ENCODE peak calls at places on chromosomes 6 and 20, in ten cellular contexts. S is NT2/D1; J is T-cell; N is neural crest cell; Y is C1 segment of cervical spinal cord; U is WTC11; P is mucosa of descending colon; A is HEK293T; M is fibroblast of pulmonary artery; Z is activated T-cell treated with anti-CD3 and anti-CD28 coated beads, Interleukin-2, amount 50 U/mL, for 72 hours. D is an unnamed sample.

GRCh38 chr6:141403827-141404226 is 728.9 kb upstream of the GJE1 start:
- DNase-seq in A (no peak), J (no peak), P (no peak), S (no peak), M (peak), N (no peak), Z (no peak), U (no peak), Y (no peak), D (no peak)

GRCh38 chr6:116492331-116493067 is 18.9 kb upstream of the CALHM5 start:
- DNase-seq in A (no peak), J (no peak), N (no peak), M (peak), Y (no peak), U (no peak), S (no peak), P (no peak), Z (no peak), D (no peak)

GRCh38 chr6:13079096-13079758 is 249.1 kb downstream of the TBC1D7 start:
- DNase-seq in S (no peak), Y (no peak), J (no peak), U (no peak), A (no peak), Z (no peak), N (no peak), P (no peak), M (no peak), D (no peak)

GRCh38 chr6:105993769-105994521 is 92.2 kb upstream of the PRDM1 start:
- DNase-seq in Z (peak), U (peak), N (no peak), S (no peak), P (peak), A (peak), M (peak), J (peak), Y (no peak), D (peak)

GRCh38 chr20:17680836-17681740 is 954 bp downstream of the RRBP1 start:
- DNase-seq in P (peak), Z (peak), Y (peak), U (peak), M (peak), S (no peak), N (peak), J (peak), A (peak), D (peak)

GRCh38 chr20:47708140-47708807 is 77.0 kb downstream of the SULF2 start:
- DNase-seq in U (no peak), Z (no peak), N (no peak), M (no peak), Y (no peak), A (no peak), P (no peak), S (no peak), J (no peak), D (no peak)

GRCh38 chr6:3480009-3480408 is 23.2 kb upstream of the SLC22A23 start:
- DNase-seq in S (no peak), M (no peak), Z (no peak), J (no peak), A (no peak), N (no peak), Y (no peak), U (no peak), P (no peak), D (no peak)

GRCh38 chr6:146635174-146635573 is 36.4 kb downstream of the ADGB start:
- DNase-seq in A (no peak), Z (no peak), U (no peak), J (no peak), S (no peak), N (no peak), Y (no peak), P (no peak), M (no peak), D (no peak)

GRCh38 chr20:20711413-20711812 is 1.0 kb downstream of the RALGAPA2 start:
- DNase-seq in J (no peak), A (no peak), S (no peak), M (no peak), N (no peak), U (no peak), Z (peak), P (peak), Y (no peak), D (peak)

GRCh38 chr6:169289671-169290408 is 36.2 kb upstream of the THBS2 start:
- DNase-seq in Y (no peak), J (no peak), A (no peak), M (peak), N (no peak), U (no peak), S (no peak), P (no peak), Z (no peak), D (no peak)

GRCh38 chr6:35754452-35755321 is 17.9 kb downstream of the ARMC12 start:
- DNase-seq in P (no peak), A (no peak), N (no peak), Y (no peak), Z (no peak), J (no peak), U (no peak), M (no peak), S (no peak), D (no peak)

GRCh38 chr6:16723833-16724232 is 37.4 kb downstream of the ATXN1 start:
- DNase-seq in S (peak), A (no peak), Y (no peak), P (peak), Z (no peak), N (no peak), J (no peak), M (peak), U (no peak), D (no peak)

GRCh38 chr6:161233986-161234620 is 39.8 kb downstream of the AGPAT4 start:
- DNase-seq in M (peak), N (no peak), P (peak), J (no peak), Z (no peak), A (no peak), Y (no peak), U (no peak), S (no peak), D (no peak)

GRCh38 chr6:54419885-54420284 is 111.6 kb downstream of the TINAG start:
- DNase-seq in P (no peak), U (no peak), S (no peak), J (no peak), A (no peak), Y (no peak), N (no peak), Z (no peak), M (peak), D (no peak)